ENCODE peak calls at places on chromosomes 4 and X, in seven cellular contexts. C is IMR-90, Q is NCI-H1092 treated with DMSO at 0.1 percent for 48 hours, I is lower lobe of right lung, T is coronary artery, W is Right ventricle myocardium superior, S is neural crest cell. K is an unnamed sample.

GRCh38 chr4:169971456-169972015 is 54.7 kb downstream of the MFAP3L start:
- DNase-seq in C (no peak), Q (no peak), I (no peak), T (no peak), W (no peak), S (no peak), K (no peak)

GRCh38 chr4:115418997-115419396 is 305.6 kb upstream of the NDST4 start:
- DNase-seq in C (no peak), Q (no peak), I (no peak), T (no peak), W (no peak), S (no peak), K (no peak)

GRCh38 chr4:82213485-82214162 is 160.2 kb downstream of the HNRNPD start:
- DNase-seq in C (no peak), Q (no peak), I (no peak), T (no peak), W (no peak), S (no peak), K (no peak)

GRCh38 chrX:86946569-86946968 is 571.0 kb upstream of the KLHL4 start:
- DNase-seq in C (peak; percentile 24), Q (peak; percentile 0), I (no peak), T (no peak), W (no peak), S (peak; percentile 23), K (no peak)

GRCh38 chrX:2224597-2225235 is 276.1 kb downstream of the DHRSX start:
- DNase-seq in C (no peak), Q (no peak), I (no peak), T (no peak), W (no peak), S (no peak), K (no peak)

GRCh38 chrX:153486163-153486562 is 8.6 kb upstream of the BGN start:
- DNase-seq in C (no peak), Q (peak; percentile 20), I (no peak), T (no peak), W (no peak), S (no peak), K (no peak)

GRCh38 chrX:141320801-141321200 is 78.5 kb upstream of the SPANXC start:
- DNase-seq in C (no peak), Q (no peak), I (no peak), T (no peak), W (no peak), S (no peak), K (no peak)

GRCh38 chr4:8117278-8117682 is 41.3 kb downstream of the ABLIM2 start:
- DNase-seq in C (peak; percentile 3), Q (no peak), I (no peak), T (no peak), W (peak; percentile 57), S (no peak), K (no peak)

GRCh38 chr4:80471701-80472100 is 136.2 kb downstream of the CFAP299 start:
- DNase-seq in C (peak; percentile 67), Q (peak; percentile 83), I (peak; percentile 63), T (no peak), W (no peak), S (no peak), K (no peak)

GRCh38 chrX:10433296-10433965 is 187.0 kb downstream of the MID1 start:
- DNase-seq in C (no peak), Q (no peak), I (no peak), T (no peak), W (no peak), S (no peak), K (no peak)

GRCh38 chrX:132651411-132652086 is 162.7 kb upstream of the MBNL3 start:
- DNase-seq in C (peak; percentile 2), Q (no peak), I (no peak), T (no peak), W (no peak), S (no peak), K (no peak)

GRCh38 chr4:112083587-112084347 is 61.5 kb upstream of the FAM241A start:
- DNase-seq in C (peak; percentile 31), Q (no peak), I (no peak), T (no peak), W (no peak), S (no peak), K (no peak)

GRCh38 chr4:121485190-121485804 is 104.5 kb upstream of the QRFPR start:
- DNase-seq in C (no peak), Q (no peak), I (no peak), T (no peak), W (no peak), S (no peak), K (no peak)

GRCh38 chrX:78979789-78980464 is 34.7 kb downstream of the P2RY10 start:
- DNase-seq in C (no peak), Q (no peak), I (no peak), T (no peak), W (no peak), S (no peak), K (no peak)

GRCh38 chr4:151990201-151990600 is 229.4 kb upstream of the GATB start:
- DNase-seq in C (peak; percentile 41), Q (no peak), I (no peak), T (no peak), W (no peak), S (no peak), K (no peak)

GRCh38 chrX:38816158-38816557 is 14.9 kb downstream of the MID1IP1 start:
- DNase-seq in C (no peak), Q (no peak), I (no peak), T (no peak), W (no peak), S (no peak), K (no peak)

GRCh38 chr4:20378181-20378580 is 126.5 kb downstream of the SLIT2 start:
- DNase-seq in C (peak; percentile 33), Q (no peak), I (no peak), T (no peak), W (no peak), S (no peak), K (no peak)

GRCh38 chr4:7693237-7693608 is 246.4 kb downstream of the AFAP1 start:
- DNase-seq in C (no peak), Q (no peak), I (peak; percentile 24), T (no peak), W (no peak), S (no peak), K (no peak)

GRCh38 chr4:99536848-99537247 is 26.0 kb downstream of the C4orf17 start:
- DNase-seq in C (no peak), Q (no peak), I (no peak), T (no peak), W (no peak), S (no peak), K (no peak)

GRCh38 chrX:133786382-133786781 is 199.0 kb downstream of the GPC3 start:
- DNase-seq in C (no peak), Q (no peak), I (no peak), T (no peak), W (no peak), S (no peak), K (no peak)